ENCODE peak calls at places on chromosomes 5 and 9, in ten cellular contexts. One of them, this sample, is unnamed.
A peak's percentile ranks its signal among the peaks of the same experiment; 100 is the strongest.

GRCh38 chr5:173325091-173325698 is 3.0 kb downstream of the STC2 start:
- DNase-seq in stomach: no peak
- DNase-seq in suprapubic skin: peak; percentile 60
- DNase-seq in heart left ventricle: no peak
- DNase-seq in ovary: no peak
- DNase-seq in breast epithelium: no peak
- DNase-seq in GM23338: no peak
- DNase-seq in fibroblast of lung: no peak
- DNase-seq in thoracic aorta: no peak
- DNase-seq in right cardiac atrium: no peak
- DNase-seq in this sample: no peak

GRCh38 chr5:115098041-115098702 is 71.5 kb downstream of the TRIM36 start:
- DNase-seq in stomach: no peak
- DNase-seq in suprapubic skin: no peak
- DNase-seq in heart left ventricle: no peak
- DNase-seq in ovary: no peak
- DNase-seq in breast epithelium: no peak
- DNase-seq in GM23338: peak; percentile 76
- DNase-seq in fibroblast of lung: peak; percentile 46
- DNase-seq in thoracic aorta: no peak
- DNase-seq in right cardiac atrium: no peak
- DNase-seq in this sample: peak; percentile 57

GRCh38 chr5:149581931-149582768 is 852 bp downstream of the ARHGEF37 start:
- DNase-seq in stomach: peak; percentile 59
- DNase-seq in suprapubic skin: no peak
- DNase-seq in heart left ventricle: no peak
- DNase-seq in ovary: peak; percentile 53
- DNase-seq in breast epithelium: no peak
- DNase-seq in GM23338: peak; percentile 66
- DNase-seq in fibroblast of lung: peak; percentile 15
- DNase-seq in thoracic aorta: no peak
- DNase-seq in right cardiac atrium: no peak
- DNase-seq in this sample: no peak

GRCh38 chr5:89572696-89573095 is 689.7 kb upstream of the MEF2C start:
- DNase-seq in stomach: no peak
- DNase-seq in suprapubic skin: no peak
- DNase-seq in heart left ventricle: no peak
- DNase-seq in ovary: no peak
- DNase-seq in breast epithelium: no peak
- DNase-seq in GM23338: no peak
- DNase-seq in fibroblast of lung: peak; percentile 86
- DNase-seq in thoracic aorta: no peak
- DNase-seq in right cardiac atrium: no peak
- DNase-seq in this sample: no peak

GRCh38 chr5:95847261-95847592 is 24.7 kb upstream of the GLRX start:
- DNase-seq in stomach: no peak
- DNase-seq in suprapubic skin: no peak
- DNase-seq in heart left ventricle: no peak
- DNase-seq in ovary: no peak
- DNase-seq in breast epithelium: no peak
- DNase-seq in GM23338: no peak
- DNase-seq in fibroblast of lung: no peak
- DNase-seq in thoracic aorta: no peak
- DNase-seq in right cardiac atrium: no peak
- DNase-seq in this sample: no peak

GRCh38 chr5:178334856-178335255 is 102.3 kb upstream of the PHYKPL start:
- DNase-seq in stomach: no peak
- DNase-seq in suprapubic skin: no peak
- DNase-seq in heart left ventricle: peak; percentile 65
- DNase-seq in ovary: no peak
- DNase-seq in breast epithelium: no peak
- DNase-seq in GM23338: no peak
- DNase-seq in fibroblast of lung: no peak
- DNase-seq in thoracic aorta: no peak
- DNase-seq in right cardiac atrium: peak; percentile 63
- DNase-seq in this sample: no peak

GRCh38 chr5:132059043-132059695 is 1.3 kb upstream of the IL3 start:
- DNase-seq in stomach: peak; percentile 25
- DNase-seq in suprapubic skin: peak; percentile 68
- DNase-seq in heart left ventricle: peak; percentile 28
- DNase-seq in ovary: no peak
- DNase-seq in breast epithelium: peak; percentile 35
- DNase-seq in GM23338: no peak
- DNase-seq in fibroblast of lung: no peak
- DNase-seq in thoracic aorta: no peak
- DNase-seq in right cardiac atrium: no peak
- DNase-seq in this sample: no peak

GRCh38 chr9:272251-273213 is 57.9 kb downstream of the DOCK8 start:
- DNase-seq in stomach: peak; percentile 41
- DNase-seq in suprapubic skin: no peak
- DNase-seq in heart left ventricle: no peak
- DNase-seq in ovary: no peak
- DNase-seq in breast epithelium: no peak
- DNase-seq in GM23338: no peak
- DNase-seq in fibroblast of lung: no peak
- DNase-seq in thoracic aorta: no peak
- DNase-seq in right cardiac atrium: peak; percentile 56
- DNase-seq in this sample: no peak

GRCh38 chr9:77498891-77499290 is 149.2 kb downstream of the GNA14 start:
- DNase-seq in stomach: no peak
- DNase-seq in suprapubic skin: no peak
- DNase-seq in heart left ventricle: no peak
- DNase-seq in ovary: no peak
- DNase-seq in breast epithelium: no peak
- DNase-seq in GM23338: no peak
- DNase-seq in fibroblast of lung: peak; percentile 70
- DNase-seq in thoracic aorta: no peak
- DNase-seq in right cardiac atrium: no peak
- DNase-seq in this sample: no peak

GRCh38 chr5:169832236-169832635 is 148.1 kb downstream of the INSYN2B start:
- DNase-seq in stomach: no peak
- DNase-seq in suprapubic skin: no peak
- DNase-seq in heart left ventricle: no peak
- DNase-seq in ovary: no peak
- DNase-seq in breast epithelium: no peak
- DNase-seq in GM23338: no peak
- DNase-seq in fibroblast of lung: no peak
- DNase-seq in thoracic aorta: no peak
- DNase-seq in right cardiac atrium: no peak
- DNase-seq in this sample: no peak

GRCh38 chr9:120152295-120152694 is 427.7 kb downstream of the CDK5RAP2 start:
- DNase-seq in stomach: no peak
- DNase-seq in suprapubic skin: no peak
- DNase-seq in heart left ventricle: no peak
- DNase-seq in ovary: no peak
- DNase-seq in breast epithelium: no peak
- DNase-seq in GM23338: peak; percentile 64
- DNase-seq in fibroblast of lung: peak; percentile 7
- DNase-seq in thoracic aorta: no peak
- DNase-seq in right cardiac atrium: peak; percentile 79
- DNase-seq in this sample: no peak

GRCh38 chr9:120396418-120396817 is 183.5 kb downstream of the CDK5RAP2 start:
- DNase-seq in stomach: no peak
- DNase-seq in suprapubic skin: no peak
- DNase-seq in heart left ventricle: no peak
- DNase-seq in ovary: no peak
- DNase-seq in breast epithelium: no peak
- DNase-seq in GM23338: no peak
- DNase-seq in fibroblast of lung: no peak
- DNase-seq in thoracic aorta: no peak
- DNase-seq in right cardiac atrium: no peak
- DNase-seq in this sample: no peak

GRCh38 chr5:143403357-143403606 is 204 bp downstream of the NR3C1 start:
- DNase-seq in stomach: no peak
- DNase-seq in suprapubic skin: no peak
- DNase-seq in heart left ventricle: no peak
- DNase-seq in ovary: no peak
- DNase-seq in breast epithelium: no peak
- DNase-seq in GM23338: no peak
- DNase-seq in fibroblast of lung: no peak
- DNase-seq in thoracic aorta: no peak
- DNase-seq in right cardiac atrium: no peak
- DNase-seq in this sample: no peak

GRCh38 chr5:105350406-105351140 is 1788.0 kb upstream of the NUDT12 start:
- DNase-seq in stomach: no peak
- DNase-seq in suprapubic skin: no peak
- DNase-seq in heart left ventricle: no peak
- DNase-seq in ovary: no peak
- DNase-seq in breast epithelium: no peak
- DNase-seq in GM23338: no peak
- DNase-seq in fibroblast of lung: no peak
- DNase-seq in thoracic aorta: no peak
- DNase-seq in right cardiac atrium: peak; percentile 9
- DNase-seq in this sample: no peak

GRCh38 chr9:110578896-110579752 is at the start of gene SVEP1:
- DNase-seq in stomach: no peak
- DNase-seq in suprapubic skin: no peak
- DNase-seq in heart left ventricle: peak; percentile 74
- DNase-seq in ovary: no peak
- DNase-seq in breast epithelium: no peak
- DNase-seq in GM23338: peak; percentile 70
- DNase-seq in fibroblast of lung: peak; percentile 78
- DNase-seq in thoracic aorta: peak; percentile 20
- DNase-seq in right cardiac atrium: peak; percentile 85
- DNase-seq in this sample: peak; percentile 13

GRCh38 chr5:77028631-77029375 is 1.4 kb upstream of the AGGF1 start:
- DNase-seq in stomach: no peak
- DNase-seq in suprapubic skin: no peak
- DNase-seq in heart left ventricle: no peak
- DNase-seq in ovary: no peak
- DNase-seq in breast epithelium: no peak
- DNase-seq in GM23338: no peak
- DNase-seq in fibroblast of lung: no peak
- DNase-seq in thoracic aorta: no peak
- DNase-seq in right cardiac atrium: no peak
- DNase-seq in this sample: no peak

GRCh38 chr5:77032635-77033034 is 2.4 kb downstream of the AGGF1 start:
- DNase-seq in stomach: no peak
- DNase-seq in suprapubic skin: no peak
- DNase-seq in heart left ventricle: no peak
- DNase-seq in ovary: no peak
- DNase-seq in breast epithelium: no peak
- DNase-seq in GM23338: no peak
- DNase-seq in fibroblast of lung: no peak
- DNase-seq in thoracic aorta: no peak
- DNase-seq in right cardiac atrium: no peak
- DNase-seq in this sample: no peak

GRCh38 chr5:77029376-77029885 is 773 bp upstream of the AGGF1 start:
- DNase-seq in stomach: no peak
- DNase-seq in suprapubic skin: no peak
- DNase-seq in heart left ventricle: no peak
- DNase-seq in ovary: no peak
- DNase-seq in breast epithelium: no peak
- DNase-seq in GM23338: no peak
- DNase-seq in fibroblast of lung: no peak
- DNase-seq in thoracic aorta: no peak
- DNase-seq in right cardiac atrium: no peak
- DNase-seq in this sample: no peak

GRCh38 chr5:77033338-77033737 is 3.1 kb downstream of the AGGF1 start:
- DNase-seq in stomach: no peak
- DNase-seq in suprapubic skin: no peak
- DNase-seq in heart left ventricle: no peak
- DNase-seq in ovary: no peak
- DNase-seq in breast epithelium: no peak
- DNase-seq in GM23338: no peak
- DNase-seq in fibroblast of lung: no peak
- DNase-seq in thoracic aorta: no peak
- DNase-seq in right cardiac atrium: no peak
- DNase-seq in this sample: no peak

GRCh38 chr5:77030097-77031071 is at the start of gene AGGF1:
- DNase-seq in stomach: peak; percentile 95
- DNase-seq in suprapubic skin: peak; percentile 93
- DNase-seq in heart left ventricle: peak; percentile 96
- DNase-seq in ovary: peak; percentile 86
- DNase-seq in breast epithelium: peak; percentile 90
- DNase-seq in GM23338: peak; percentile 96
- DNase-seq in fibroblast of lung: peak; percentile 95
- DNase-seq in thoracic aorta: peak; percentile 80
- DNase-seq in right cardiac atrium: peak; percentile 97
- DNase-seq in this sample: peak; percentile 95
- H3K4me3 ChIP-seq in stomach: peak within 1 kb of the TSS; percentile 94
- H3K4me3 ChIP-seq in suprapubic skin: peak within 1 kb of the TSS; percentile 89
- H3K4me3 ChIP-seq in heart left ventricle: peak within 1 kb of the TSS; percentile 82
- H3K4me3 ChIP-seq in ovary: peak within 1 kb of the TSS; percentile 95
- H3K4me3 ChIP-seq in breast epithelium: peak within 1 kb of the TSS; percentile 94
- H3K4me3 ChIP-seq in GM23338: peak within 1 kb of the TSS; percentile 79
- H3K4me3 ChIP-seq in fibroblast of lung: peak within 1 kb of the TSS; percentile 73
- H3K4me3 ChIP-seq in thoracic aorta: peak within 1 kb of the TSS; percentile 86
- H3K4me3 ChIP-seq in right cardiac atrium: peak within 1 kb of the TSS; percentile 69
- H3K4me3 ChIP-seq in this sample: peak within 1 kb of the TSS; percentile 67

GRCh38 chr5:125477586-125477975 is 731.1 kb upstream of the ZNF608 start:
- DNase-seq in stomach: no peak
- DNase-seq in suprapubic skin: no peak
- DNase-seq in heart left ventricle: no peak
- DNase-seq in ovary: no peak
- DNase-seq in breast epithelium: no peak
- DNase-seq in GM23338: no peak
- DNase-seq in fibroblast of lung: no peak
- DNase-seq in thoracic aorta: no peak
- DNase-seq in right cardiac atrium: no peak
- DNase-seq in this sample: no peak
- H3K27ac ChIP-seq in stomach: no peak overlapping the region
- H3K27ac ChIP-seq in suprapubic skin: no peak overlapping the region
- H3K27ac ChIP-seq in heart left ventricle: no peak overlapping the region
- H3K27ac ChIP-seq in ovary: no peak overlapping the region
- H3K27ac ChIP-seq in breast epithelium: no peak overlapping the region
- H3K27ac ChIP-seq in GM23338: no peak overlapping the region
- H3K27ac ChIP-seq in fibroblast of lung: no peak overlapping the region
- H3K27ac ChIP-seq in thoracic aorta: no peak overlapping the region
- H3K27ac ChIP-seq in right cardiac atrium: no peak overlapping the region
- H3K27ac ChIP-seq in this sample: no peak overlapping the region

DNA sequence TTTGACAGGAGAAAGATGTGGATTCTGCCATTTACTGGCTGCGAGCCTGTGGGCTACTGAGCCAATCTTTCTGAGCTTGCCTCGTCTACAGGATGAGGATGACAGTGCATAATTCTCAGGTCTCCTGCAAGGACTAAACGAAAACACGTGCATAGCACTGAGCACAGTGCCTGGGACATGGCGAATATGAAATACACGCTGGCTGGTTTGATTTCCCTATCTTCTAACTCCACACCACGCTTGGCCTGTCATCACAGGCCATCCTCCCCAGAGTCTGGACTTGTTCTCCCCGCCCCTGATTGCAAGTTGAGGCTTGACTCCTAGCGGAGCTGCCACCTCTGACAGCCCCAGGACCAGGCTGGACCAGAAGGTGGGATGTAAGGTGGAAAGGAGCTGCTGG is 37.9 kb downstream of the ARPC5L start:
- DNase-seq in stomach: no peak
- DNase-seq in suprapubic skin: no peak
- DNase-seq in heart left ventricle: no peak
- DNase-seq in ovary: no peak
- DNase-seq in breast epithelium: no peak
- DNase-seq in GM23338: no peak
- DNase-seq in fibroblast of lung: no peak
- DNase-seq in thoracic aorta: no peak
- DNase-seq in right cardiac atrium: no peak
- DNase-seq in this sample: no peak
- H3K4me3 ChIP-seq in stomach: no peak overlapping the region
- H3K4me3 ChIP-seq in suprapubic skin: no peak overlapping the region
- H3K4me3 ChIP-seq in heart left ventricle: no peak overlapping the region
- H3K4me3 ChIP-seq in ovary: no peak overlapping the region
- H3K4me3 ChIP-seq in breast epithelium: no peak overlapping the region
- H3K4me3 ChIP-seq in GM23338: no peak overlapping the region
- H3K4me3 ChIP-seq in fibroblast of lung: no peak overlapping the region
- H3K4me3 ChIP-seq in thoracic aorta: no peak overlapping the region
- H3K4me3 ChIP-seq in right cardiac atrium: no peak overlapping the region
- H3K4me3 ChIP-seq in this sample: no peak overlapping the region

GRCh38 chr9:81031422-81032029 is 657.8 kb downstream of the TLE1 start:
- DNase-seq in stomach: no peak
- DNase-seq in suprapubic skin: no peak
- DNase-seq in heart left ventricle: no peak
- DNase-seq in ovary: no peak
- DNase-seq in breast epithelium: no peak
- DNase-seq in GM23338: peak; percentile 2
- DNase-seq in fibroblast of lung: peak; percentile 42
- DNase-seq in thoracic aorta: no peak
- DNase-seq in right cardiac atrium: no peak
- DNase-seq in this sample: no peak
- H3K27ac ChIP-seq in stomach: no peak overlapping the region
- H3K27ac ChIP-seq in suprapubic skin: no peak overlapping the region
- H3K27ac ChIP-seq in heart left ventricle: no peak overlapping the region
- H3K27ac ChIP-seq in ovary: no peak overlapping the region
- H3K27ac ChIP-seq in breast epithelium: no peak overlapping the region
- H3K27ac ChIP-seq in GM23338: no peak overlapping the region
- H3K27ac ChIP-seq in fibroblast of lung: no peak overlapping the region
- H3K27ac ChIP-seq in thoracic aorta: peak overlapping the region; percentile 10
- H3K27ac ChIP-seq in right cardiac atrium: no peak overlapping the region
- H3K27ac ChIP-seq in this sample: no peak overlapping the region